ENCODE peak calls at places on chromosomes 4 and X, in four cellular contexts. One of them, this sample, is unnamed.

GRCh38 chrX:101108293-101108692 is 10.3 kb downstream of the CENPI start:
- DNase-seq in HepG2: no peak
- DNase-seq in K562: no peak
- DNase-seq in HCT116: no peak
- DNase-seq in this sample: no peak

GRCh38 chrX:12825801-12826200 is 34.6 kb downstream of the PRPS2 start:
- DNase-seq in HepG2: no peak
- DNase-seq in K562: no peak
- DNase-seq in HCT116: peak; percentile 44
- DNase-seq in this sample: no peak

GRCh38 chr4:41339812-41340809 is 83.4 kb downstream of the UCHL1 start:
- DNase-seq in HepG2: no peak
- DNase-seq in K562: no peak
- DNase-seq in HCT116: no peak
- DNase-seq in this sample: peak; percentile 70

GRCh38 chrX:112888916-112889315 is 48.3 kb upstream of the AMOT start:
- DNase-seq in HepG2: no peak
- DNase-seq in K562: no peak
- DNase-seq in HCT116: no peak
- DNase-seq in this sample: no peak

GRCh38 chr4:182142146-182143085 is 100.8 kb upstream of the TENM3 start:
- DNase-seq in HepG2: no peak
- DNase-seq in K562: no peak
- DNase-seq in HCT116: no peak
- DNase-seq in this sample: no peak

GRCh38 chr4:128725405-128725804 is 84.1 kb upstream of the JADE1 start:
- DNase-seq in HepG2: peak; percentile 61
- DNase-seq in K562: no peak
- DNase-seq in HCT116: no peak
- DNase-seq in this sample: no peak

GRCh38 chrX:107674480-107675364 is 46.4 kb downstream of the PRPS1 start:
- DNase-seq in HepG2: no peak
- DNase-seq in K562: peak; percentile 31
- DNase-seq in HCT116: no peak
- DNase-seq in this sample: no peak

GRCh38 chr4:15344041-15344440 is 83.8 kb upstream of the C1QTNF7 start:
- DNase-seq in HepG2: no peak
- DNase-seq in K562: no peak
- DNase-seq in HCT116: no peak
- DNase-seq in this sample: no peak

GRCh38 chr4:57158762-57159161 is 48.6 kb upstream of the IGFBP7 start:
- DNase-seq in HepG2: no peak
- DNase-seq in K562: no peak
- DNase-seq in HCT116: no peak
- DNase-seq in this sample: no peak

GRCh38 chr4:94960703-94961102 is 202.9 kb downstream of the BMPR1B start:
- DNase-seq in HepG2: no peak
- DNase-seq in K562: no peak
- DNase-seq in HCT116: no peak
- DNase-seq in this sample: no peak

GRCh38 chr4:30720656-30721352 is 635 bp downstream of the PCDH7 start:
- DNase-seq in HepG2: no peak
- DNase-seq in K562: no peak
- DNase-seq in HCT116: no peak
- DNase-seq in this sample: peak; percentile 55

GRCh38 chr4:99033956-99034355 is 38.4 kb downstream of the METAP1 start:
- DNase-seq in HepG2: no peak
- DNase-seq in K562: no peak
- DNase-seq in HCT116: no peak
- DNase-seq in this sample: no peak

GRCh38 chr4:146458594-146458993 is 63.1 kb downstream of the SLC10A7 start:
- DNase-seq in HepG2: no peak
- DNase-seq in K562: no peak
- DNase-seq in HCT116: no peak
- DNase-seq in this sample: no peak

GRCh38 chr4:40251366-40251765 is 54.5 kb downstream of the RHOH start:
- DNase-seq in HepG2: no peak
- DNase-seq in K562: no peak
- DNase-seq in HCT116: peak; percentile 92
- DNase-seq in this sample: no peak

GRCh38 chrX:8125566-8125965 is 45.5 kb downstream of the VCX2 start:
- DNase-seq in HepG2: no peak
- DNase-seq in K562: no peak
- DNase-seq in HCT116: no peak
- DNase-seq in this sample: no peak

GRCh38 chr4:70703695-70704332 is 15.5 kb downstream of the UTP3 start:
- DNase-seq in HepG2: no peak
- DNase-seq in K562: no peak
- DNase-seq in HCT116: no peak
- DNase-seq in this sample: no peak

GRCh38 chrX:47380268-47380667 is 9.9 kb downstream of the ZNF157 start:
- DNase-seq in HepG2: peak; percentile 19
- DNase-seq in K562: no peak
- DNase-seq in HCT116: no peak
- DNase-seq in this sample: no peak

GRCh38 chrX:13759152-13759718 is 24.7 kb downstream of the OFD1 start:
- DNase-seq in HepG2: no peak
- DNase-seq in K562: no peak
- DNase-seq in HCT116: no peak
- DNase-seq in this sample: no peak

GRCh38 chrX:47283015-47283771 is 50.4 kb downstream of the USP11 start:
- DNase-seq in HepG2: peak; percentile 6
- DNase-seq in K562: no peak
- DNase-seq in HCT116: no peak
- DNase-seq in this sample: peak; percentile 38

GRCh38 chrX:139224953-139225665 is 305.4 kb upstream of the F9 start:
- DNase-seq in HepG2: no peak
- DNase-seq in K562: no peak
- DNase-seq in HCT116: no peak
- DNase-seq in this sample: no peak

GRCh38 chr4:133450813-133451212 is 301.7 kb downstream of the PCDH10 start:
- DNase-seq in HepG2: no peak
- DNase-seq in K562: no peak
- DNase-seq in HCT116: no peak
- DNase-seq in this sample: no peak

GRCh38 chr4:175827510-175827909 is 15.4 kb upstream of the GPM6A start:
- DNase-seq in HepG2: no peak
- DNase-seq in K562: no peak
- DNase-seq in HCT116: no peak
- DNase-seq in this sample: no peak

GRCh38 chr4:107243141-107243779 is 207.1 kb upstream of the DKK2 start:
- DNase-seq in HepG2: no peak
- DNase-seq in K562: no peak
- DNase-seq in HCT116: no peak
- DNase-seq in this sample: peak; percentile 11
- TF ChIP-seq ZBTB33 in HepG2: no peak
- TF ChIP-seq ZBTB33 in K562: no peak
- TF ChIP-seq ZBTB33 in HCT116: no peak
- TF ChIP-seq ZBTB33 in this sample: no peak

DNA sequence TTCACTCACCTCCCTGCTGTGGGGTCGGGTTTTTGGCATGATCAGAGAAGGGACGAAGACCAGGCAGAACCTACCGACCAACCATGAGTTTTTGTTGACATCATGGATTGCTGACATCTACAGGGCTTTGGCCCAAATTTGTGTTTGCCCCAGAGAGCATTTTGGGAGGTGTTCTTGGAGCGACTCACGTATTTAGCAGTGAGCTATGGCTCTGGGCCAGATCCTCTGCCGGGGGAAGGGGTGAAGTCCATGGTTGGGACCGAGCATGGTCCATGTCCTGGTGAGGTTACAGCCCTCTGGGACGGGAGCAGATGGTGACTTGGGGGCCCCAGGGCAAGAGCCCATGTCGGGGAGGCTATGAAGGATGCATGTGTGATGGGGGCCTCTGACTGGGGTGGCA is 17.4 kb downstream of the SORCS2 start:
- DNase-seq in HepG2: no peak
- DNase-seq in K562: no peak
- DNase-seq in HCT116: no peak
- DNase-seq in this sample: no peak
- TF ChIP-seq ZBTB33 in HepG2: no peak
- TF ChIP-seq ZBTB33 in K562: no peak
- TF ChIP-seq ZBTB33 in HCT116: no peak
- TF ChIP-seq ZBTB33 in this sample: no peak

GRCh38 chrX:20378291-20378920 is 111.7 kb upstream of the RPS6KA3 start:
- DNase-seq in HepG2: no peak
- DNase-seq in K562: no peak
- DNase-seq in HCT116: no peak
- DNase-seq in this sample: no peak
- TF ChIP-seq ZBTB33 in HepG2: no peak
- TF ChIP-seq ZBTB33 in K562: no peak
- TF ChIP-seq ZBTB33 in HCT116: no peak
- TF ChIP-seq ZBTB33 in this sample: no peak

DNA sequence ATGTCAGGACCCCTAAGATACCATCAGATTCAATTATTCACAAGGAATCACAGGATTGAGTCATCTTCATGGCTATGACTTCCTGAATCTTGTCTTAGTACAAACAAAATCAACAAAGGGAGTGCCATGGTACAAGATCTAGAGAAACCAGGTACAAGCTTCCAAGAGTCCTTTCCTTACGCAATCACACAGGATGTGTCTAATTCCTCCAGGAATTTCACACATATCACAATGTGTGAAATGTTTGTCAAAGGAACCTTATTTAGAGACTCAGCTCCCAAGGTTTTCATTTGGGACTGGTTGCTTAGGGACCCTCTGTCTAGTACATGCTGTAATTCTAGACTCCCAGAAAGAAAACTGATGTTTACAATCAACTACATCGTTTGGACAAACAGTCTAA is 83.0 kb downstream of the MAB21L2 start:
- DNase-seq in HepG2: peak; percentile 7
- DNase-seq in K562: no peak
- DNase-seq in HCT116: peak; percentile 26
- DNase-seq in this sample: no peak
- TF ChIP-seq ZBTB33 in HepG2: no peak
- TF ChIP-seq ZBTB33 in K562: no peak
- TF ChIP-seq ZBTB33 in HCT116: no peak
- TF ChIP-seq ZBTB33 in this sample: no peak

DNA sequence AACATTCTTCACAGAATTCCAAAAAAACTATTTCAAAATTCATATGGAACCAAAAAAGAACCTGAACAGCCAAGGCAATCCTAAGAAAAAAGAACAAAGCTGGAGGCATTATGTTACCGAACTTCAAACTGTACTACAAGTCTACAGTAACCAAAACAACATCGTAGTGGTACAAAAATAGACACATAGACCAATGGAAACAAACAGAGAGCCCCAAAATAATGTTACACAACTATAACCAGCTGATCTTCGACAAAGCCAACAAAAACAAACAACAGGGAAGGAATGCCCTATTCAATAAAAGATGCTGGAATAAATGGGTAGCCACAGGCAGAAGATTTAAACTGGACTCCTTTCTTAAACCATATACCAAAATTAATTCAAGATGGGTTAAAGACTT is 1189.6 kb downstream of the PCDH18 start:
- DNase-seq in HepG2: no peak
- DNase-seq in K562: no peak
- DNase-seq in HCT116: no peak
- DNase-seq in this sample: no peak
- TF ChIP-seq ZBTB33 in HepG2: no peak
- TF ChIP-seq ZBTB33 in K562: no peak
- TF ChIP-seq ZBTB33 in HCT116: no peak
- TF ChIP-seq ZBTB33 in this sample: no peak

GRCh38 chrX:129227376-129227775 is 295.9 kb downstream of the SMARCA1 start:
- DNase-seq in HepG2: no peak
- DNase-seq in K562: no peak
- DNase-seq in HCT116: no peak
- DNase-seq in this sample: no peak
- TF ChIP-seq ZBTB33 in HepG2: no peak
- TF ChIP-seq ZBTB33 in K562: no peak
- TF ChIP-seq ZBTB33 in HCT116: no peak
- TF ChIP-seq ZBTB33 in this sample: no peak

DNA sequence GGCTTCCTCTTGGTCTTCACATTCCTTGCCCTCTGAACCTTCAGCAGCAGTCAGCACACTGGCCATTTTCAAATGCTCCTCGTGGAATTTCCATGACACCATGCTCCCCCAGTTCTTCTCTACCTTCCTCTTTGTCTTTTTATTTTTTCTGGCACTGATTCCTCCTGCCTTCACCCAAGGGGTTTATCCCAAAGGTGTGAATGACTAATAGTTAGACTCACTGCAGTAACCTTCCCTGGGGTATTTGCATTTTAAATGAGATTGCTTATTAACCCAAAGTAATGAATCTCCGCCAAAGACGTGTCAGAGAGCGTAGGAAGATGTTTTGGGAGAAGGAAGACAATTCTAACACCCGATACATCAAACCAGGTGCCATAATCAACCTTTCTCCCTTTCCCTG is 36.2 kb downstream of the CD40LG start:
- DNase-seq in HepG2: no peak
- DNase-seq in K562: no peak
- DNase-seq in HCT116: no peak
- DNase-seq in this sample: no peak
- TF ChIP-seq ZBTB33 in HepG2: no peak
- TF ChIP-seq ZBTB33 in K562: no peak
- TF ChIP-seq ZBTB33 in HCT116: no peak
- TF ChIP-seq ZBTB33 in this sample: no peak